ENCODE peak calls at places on chromosomes 16 and 17, in nine cellular contexts. Z is lung, V is fibroblast of lung, I is WERI-Rb-1, S is heart right ventricle, F is ovary, C is iPS DF 6.9, J is stomach, A is heart left ventricle. M is an unnamed sample.

GRCh38 chr16:49410226-49410625 is 36.6 kb downstream of the C16orf78 start:
- DNase-seq in Z (no peak), V (no peak), I (no peak), S (no peak), F (no peak), C (no peak), J (no peak), A (no peak), M (no peak)

GRCh38 chr17:12180644-12181261 is 160.1 kb downstream of the MAP2K4 start:
- DNase-seq in Z (no peak), V (peak; percentile 80), I (peak; percentile 25), S (peak; percentile 36), F (peak; percentile 46), C (peak; percentile 11), J (no peak), A (peak; percentile 10), M (no peak)

GRCh38 chr17:3750926-3751325 is 27.2 kb downstream of the HASPIN start:
- DNase-seq in Z (no peak), V (no peak), I (no peak), S (no peak), F (no peak), C (no peak), J (no peak), A (no peak), M (no peak)

GRCh38 chr17:50117202-50118040 is 12.5 kb downstream of the SAMD14 start:
- DNase-seq in Z (peak; percentile 51), V (peak; percentile 47), I (no peak), S (no peak), F (peak; percentile 74), C (no peak), J (peak; percentile 74), A (peak; percentile 47), M (no peak)

GRCh38 chr17:13638855-13639458 is 37.2 kb upstream of the HS3ST3A1 start:
- DNase-seq in Z (no peak), V (peak; percentile 58), I (no peak), S (peak; percentile 16), F (no peak), C (no peak), J (no peak), A (peak; percentile 25), M (no peak)

GRCh38 chr17:81551458-81552243 is 502 bp downstream of the FAAP100 start:
- DNase-seq in Z (peak; percentile 46), V (no peak), I (peak; percentile 85), S (no peak), F (no peak), C (no peak), J (no peak), A (no peak), M (peak; percentile 84)

GRCh38 chr16:14377326-14377725 is 252.7 kb downstream of the PARN start:
- DNase-seq in Z (no peak), V (peak; percentile 49), I (no peak), S (no peak), F (no peak), C (no peak), J (no peak), A (no peak), M (no peak)

GRCh38 chr17:77727216-77727615 is 231.3 kb upstream of the TNRC6C start:
- DNase-seq in Z (no peak), V (no peak), I (no peak), S (no peak), F (no peak), C (no peak), J (no peak), A (no peak), M (no peak)

GRCh38 chr17:78176548-78177025 is 8.2 kb downstream of the SYNGR2 start:
- DNase-seq in Z (peak; percentile 79), V (peak; percentile 38), I (peak; percentile 87), S (peak; percentile 68), F (peak; percentile 68), C (no peak), J (peak; percentile 84), A (peak; percentile 74), M (peak; percentile 82)

GRCh38 chr17:8436169-8436932 is 667 bp downstream of the NDEL1 start:
- DNase-seq in Z (peak; percentile 70), V (peak; percentile 56), I (peak; percentile 41), S (peak; percentile 53), F (peak; percentile 70), C (no peak), J (peak; percentile 69), A (peak; percentile 64), M (peak; percentile 82)

GRCh38 chr17:17780941-17781590 is 55.7 kb downstream of the SREBF1 start:
- DNase-seq in Z (no peak), V (peak; percentile 38), I (peak; percentile 70), S (peak; percentile 35), F (peak; percentile 67), C (no peak), J (peak; percentile 52), A (no peak), M (no peak)

GRCh38 chr17:39617446-39618251 is 9.1 kb upstream of the PPP1R1B start:
- DNase-seq in Z (peak; percentile 67), V (peak; percentile 36), I (peak; percentile 54), S (peak; percentile 48), F (peak; percentile 47), C (no peak), J (peak; percentile 82), A (peak; percentile 66), M (peak; percentile 89)

GRCh38 chr16:1046271-1046955 is 26.1 kb upstream of the SSTR5 start:
- DNase-seq in Z (no peak), V (no peak), I (no peak), S (no peak), F (no peak), C (no peak), J (no peak), A (no peak), M (no peak)

GRCh38 chr16:8796469-8797363 is 723 bp downstream of the TMEM186 start:
- DNase-seq in Z (no peak), V (no peak), I (no peak), S (no peak), F (no peak), C (no peak), J (no peak), A (no peak), M (no peak)
- H3K36me3 ChIP-seq in Z (peaks cover under 1% of the 10 kb centered on the region), V (peaks cover 4% of the 10 kb centered on the region), I (peaks cover 3% of the 10 kb centered on the region), S (peaks cover 2% of the 10 kb centered on the region), F (no peaks in the 10 kb centered on the region), C (no peaks in the 10 kb centered on the region), J (peaks cover 2% of the 10 kb centered on the region), A (peaks cover 10% of the 10 kb centered on the region), M (no peaks in the 10 kb centered on the region)

DNA sequence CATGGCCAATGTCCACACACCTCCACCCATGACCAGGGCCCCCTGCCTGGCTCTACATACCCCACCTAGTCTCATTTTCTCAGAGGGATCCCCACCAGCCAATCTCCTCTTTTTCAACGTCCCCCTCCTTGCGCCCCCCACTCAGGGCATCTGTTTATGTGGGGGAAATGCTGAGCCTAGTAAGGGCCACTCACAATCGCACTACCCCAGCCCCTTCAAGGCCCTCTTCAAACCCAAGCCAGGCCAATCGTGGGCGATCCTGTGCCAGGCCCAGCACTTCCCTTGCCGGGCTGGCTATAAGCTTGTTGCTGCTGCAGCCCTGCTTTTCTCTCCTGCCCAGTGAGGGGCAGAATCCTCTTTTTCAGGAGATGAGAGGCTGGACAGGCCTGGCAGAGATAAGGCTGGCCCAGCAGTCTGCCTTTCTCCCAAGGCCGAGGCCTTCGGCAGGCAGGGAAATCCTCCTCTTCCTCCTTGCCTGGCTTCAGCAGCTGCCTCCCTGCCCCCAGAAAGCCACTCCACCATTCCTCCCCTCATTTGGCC is 16.1 kb downstream of the HSD11B2 start:
- DNase-seq in Z (no peak), V (no peak), I (no peak), S (no peak), F (no peak), C (no peak), J (no peak), A (no peak), M (no peak)
- H3K27ac ChIP-seq in Z (peak overlapping the region; percentile 40), V (no peak overlapping the region), I (peak overlapping the region; percentile 43), S (peak overlapping the region; percentile 55), F (peak overlapping the region; percentile 48), C (no peak overlapping the region), J (peak overlapping the region; percentile 20), A (peak overlapping the region; percentile 67), M (no peak overlapping the region)

GRCh38 chr17:61201211-61201610 is 198.4 kb upstream of the TBX2 start:
- DNase-seq in Z (no peak), V (peak; percentile 100), I (no peak), S (no peak), F (no peak), C (no peak), J (no peak), A (no peak), M (no peak)
- H3K4me3 ChIP-seq in Z (no peak overlapping the region), V (no peak overlapping the region), I (no peak overlapping the region), S (no peak overlapping the region), F (no peak overlapping the region), C (no peak overlapping the region), J (no peak overlapping the region), A (no peak overlapping the region), M (no peak overlapping the region)

DNA sequence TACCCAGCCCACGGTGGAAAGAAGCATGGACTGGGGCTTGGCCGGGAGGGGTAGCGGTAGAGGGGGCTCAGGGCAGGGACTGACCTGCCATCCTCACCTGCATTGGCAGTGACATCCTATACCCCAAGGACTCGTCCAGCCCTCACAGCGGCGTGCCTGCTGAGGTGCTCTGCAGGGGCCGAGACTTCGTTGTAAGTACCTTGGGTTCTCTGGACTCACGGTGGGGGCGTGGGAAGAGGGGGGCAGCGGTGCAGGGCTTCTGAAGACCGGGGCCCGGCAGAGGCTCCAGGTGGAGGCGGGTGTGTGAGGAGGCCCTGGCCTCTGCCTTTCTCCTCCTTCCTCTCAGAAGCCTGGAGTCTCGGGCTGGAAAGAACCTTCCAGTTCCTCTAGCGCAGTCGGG is 25.5 kb downstream of the POLR3E start:
- DNase-seq in Z (no peak), V (no peak), I (no peak), S (no peak), F (no peak), C (no peak), J (no peak), A (no peak), M (no peak)
- H3K36me3 ChIP-seq in Z (peaks cover 64% of the 10 kb centered on the region), V (peaks cover 25% of the 10 kb centered on the region), I (peaks cover 96% of the 10 kb centered on the region), S (peaks cover 45% of the 10 kb centered on the region), F (no peaks in the 10 kb centered on the region), C (peaks cover 50% of the 10 kb centered on the region), J (peaks cover 66% of the 10 kb centered on the region), A (peaks cover 87% of the 10 kb centered on the region), M (peaks cover 48% of the 10 kb centered on the region)

DNA sequence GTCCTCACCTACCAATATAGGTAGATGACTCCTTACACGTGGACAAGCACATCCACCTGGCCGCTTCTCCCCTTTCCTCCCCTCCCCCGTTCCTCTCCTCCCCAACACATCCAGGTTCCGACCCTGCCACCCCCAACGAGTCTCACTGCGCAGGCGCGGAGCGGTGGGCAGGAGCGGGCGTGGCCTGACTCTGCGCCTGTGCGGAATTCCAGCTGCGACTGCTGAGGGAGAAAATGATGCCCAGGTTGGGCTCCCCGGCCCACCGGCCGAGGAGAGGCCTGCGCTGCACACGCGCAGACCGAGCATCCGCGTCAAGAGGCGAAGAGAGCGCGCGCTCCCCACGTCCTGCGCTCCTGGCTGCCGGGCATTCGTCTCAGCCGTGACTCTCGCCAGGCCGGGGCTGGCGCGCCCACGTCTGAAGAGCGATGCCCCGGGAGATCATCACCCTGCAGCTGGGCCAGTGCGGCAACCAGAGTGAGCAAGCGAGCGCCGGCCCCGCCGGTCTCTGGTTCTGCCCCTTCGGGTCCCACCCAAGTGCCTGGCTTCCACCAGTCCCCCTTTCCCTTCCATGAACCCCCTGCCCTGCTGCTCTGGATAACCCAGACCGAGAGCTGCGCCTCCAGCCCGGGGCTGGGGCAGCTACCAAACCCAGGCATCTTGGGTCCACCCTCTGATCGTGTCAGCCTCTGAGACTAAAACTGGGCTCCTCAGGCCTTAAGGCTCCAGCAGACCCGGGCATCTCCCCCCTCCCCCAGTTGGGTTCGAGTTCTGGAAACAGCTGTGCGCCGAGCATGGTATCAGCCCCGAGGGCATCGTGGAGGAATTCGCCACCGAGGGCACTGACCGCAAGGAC is at the start of gene TUBG2:
- DNase-seq in Z (peak; percentile 89), V (peak; percentile 86), I (peak; percentile 98), S (peak; percentile 87), F (peak; percentile 93), C (peak; percentile 93), J (peak; percentile 84), A (peak; percentile 89), M (peak; percentile 88)
- H3K27ac ChIP-seq in Z (peak within 1 kb of the TSS; percentile 79), V (peak within 1 kb of the TSS; percentile 57), I (peak within 1 kb of the TSS; percentile 61), S (peak within 1 kb of the TSS; percentile 72), F (peak within 1 kb of the TSS; percentile 64), C (no peak within 1 kb of the TSS), J (peak within 1 kb of the TSS; percentile 76), A (peak within 1 kb of the TSS; percentile 85), M (peak within 1 kb of the TSS; percentile 54)

GRCh38 chr17:74452841-74453661 is 13.4 kb upstream of the CD300A start:
- DNase-seq in Z (no peak), V (no peak), I (peak; percentile 73), S (no peak), F (peak; percentile 78), C (no peak), J (no peak), A (no peak), M (peak; percentile 78)
- H3K4me3 ChIP-seq in Z (no peak overlapping the region), V (no peak overlapping the region), I (peak overlapping the region; percentile 66), S (peak overlapping the region; percentile 42), F (peak overlapping the region; percentile 44), C (peak overlapping the region; percentile 24), J (peak overlapping the region; percentile 45), A (no peak overlapping the region), M (no peak overlapping the region)

M was measured in pancreas.